ENCODE peak calls at places on chromosomes 2 and 18, in nine cellular contexts. H is GM13977, S is A673, G is endothelial cell, M is AG10803, P is esophagus squamous epithelium, V is AG09319, C is type B pancreatic cell, W is colonic mucosa. F is an unnamed sample.
A peak's percentile ranks its signal among the peaks of the same experiment; 100 is the strongest.

GRCh38 chr2:207762146-207762545 is 7.6 kb downstream of the FZD5 start:
- DNase-seq in S (no peak), P (no peak), G (no peak), C (no peak), H (no peak), V (no peak), M (no peak), W (no peak), F (no peak)

GRCh38 chr18:12883003-12883683 is 894 bp downstream of the PTPN2 start:
- DNase-seq in W (peak; percentile 32), C (no peak), V (no peak), S (no peak), P (no peak), G (peak; percentile 41), M (no peak), H (no peak), F (no peak)

GRCh38 chr2:191050640-191050987 is 36.6 kb upstream of the STAT1 start:
- DNase-seq in C (no peak), S (no peak), H (no peak), M (peak; percentile 97), P (no peak), V (peak; percentile 56), W (no peak), G (no peak), F (peak; percentile 86)

GRCh38 chr2:27710640-27711430 is 47.1 kb downstream of the SLC4A1AP start:
- DNase-seq in V (no peak), C (no peak), M (no peak), P (no peak), W (no peak), H (no peak), G (no peak), S (peak; percentile 28), F (no peak)

GRCh38 chr2:39119732-39120520 is 925 bp downstream of the SOS1 start:
- DNase-seq in C (peak; percentile 77), V (no peak), P (no peak), M (peak; percentile 50), W (peak; percentile 62), G (peak; percentile 54), H (peak; percentile 86), S (peak; percentile 57), F (no peak)

GRCh38 chr2:191631754-191632153 is 46.2 kb upstream of the NABP1 start:
- DNase-seq in G (no peak), H (no peak), C (no peak), M (peak; percentile 73), V (no peak), S (peak; percentile 71), P (no peak), W (no peak), F (no peak)

GRCh38 chr2:48380989-48381625 is 148.8 kb upstream of the STON1 start:
- DNase-seq in P (no peak), M (no peak), W (no peak), C (no peak), S (no peak), V (no peak), H (no peak), G (no peak), F (no peak)

GRCh38 chr2:11493282-11493681 is 27.3 kb upstream of the E2F6 start:
- DNase-seq in G (no peak), V (no peak), W (no peak), H (no peak), S (no peak), M (no peak), C (peak; percentile 10), P (no peak), F (no peak)

DNA sequence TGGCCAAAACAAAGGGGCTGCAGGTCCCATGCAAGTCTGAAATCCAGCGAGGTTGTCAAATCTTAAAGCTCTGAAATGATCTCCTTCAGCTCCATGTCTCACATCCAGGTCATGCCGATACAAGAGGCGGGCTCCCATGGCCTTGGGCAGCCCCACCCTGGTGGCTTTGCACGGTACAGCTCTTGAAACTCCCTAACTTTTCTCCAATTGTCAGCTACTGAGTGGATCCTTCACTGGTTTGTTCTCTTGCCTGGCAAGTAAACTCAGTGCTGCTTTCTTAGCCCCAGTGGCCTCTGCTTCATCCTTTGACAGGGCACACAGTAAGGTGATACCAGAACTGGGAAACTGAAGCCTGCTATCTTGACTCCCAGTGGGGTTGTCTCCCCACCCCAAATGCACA is 26.3 kb downstream of the SERPINB13 start:
- DNase-seq in V (no peak), W (no peak), C (no peak), H (no peak), M (no peak), P (no peak), S (no peak), G (no peak), F (no peak)
- TF ChIP-seq CTCF in V (no peak), W (no peak), C (no peak), H (no peak), M (no peak), P (no peak), S (no peak), G (no peak), F (no peak)

GRCh38 chr18:52716926-52717325 is 376.9 kb downstream of the DCC start:
- DNase-seq in P (no peak), C (no peak), H (no peak), S (no peak), W (peak; percentile 54), M (peak; percentile 22), V (no peak), G (peak; percentile 4), F (no peak)
- TF ChIP-seq CTCF in P (no peak), C (peak; percentile 60), H (no peak), S (no peak), W (peak; percentile 36), M (peak; percentile 32), V (no peak), G (no peak), F (no peak)

DNA sequence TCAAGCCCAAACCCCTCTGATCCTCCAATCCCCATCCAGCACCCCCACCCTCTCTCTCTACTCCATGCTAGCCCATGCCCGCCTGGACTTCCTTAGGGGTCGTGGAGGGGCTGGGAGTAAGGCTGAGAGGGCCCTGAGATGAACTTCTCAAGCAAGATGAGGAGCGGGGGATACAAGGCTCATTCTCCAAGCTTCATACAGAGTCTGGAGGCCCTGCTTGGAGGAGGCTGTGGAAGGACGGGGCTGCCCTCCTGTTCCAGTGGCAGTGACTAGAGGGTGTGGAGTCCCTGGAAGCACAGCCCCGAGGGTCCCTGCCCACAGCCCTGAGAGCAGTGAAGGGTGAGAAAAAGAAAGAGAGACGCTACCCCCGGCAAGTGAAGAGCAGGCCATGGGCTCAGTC is 45.6 kb downstream of the EMX1 start:
- DNase-seq in S (no peak), C (no peak), W (no peak), P (no peak), M (no peak), V (no peak), H (no peak), G (no peak), F (no peak)
- TF ChIP-seq CTCF in S (no peak), C (no peak), W (no peak), P (no peak), M (no peak), V (no peak), H (no peak), G (no peak), F (no peak)

GRCh38 chr2:217477583-217477982 is 525.2 kb downstream of the TNS1 start:
- DNase-seq in S (no peak), H (no peak), W (no peak), C (no peak), G (no peak), V (no peak), P (no peak), M (no peak), F (no peak)
- TF ChIP-seq CTCF in S (no peak), H (no peak), W (no peak), C (no peak), G (no peak), V (no peak), P (no peak), M (no peak), F (no peak)

GRCh38 chr2:16184945-16185660 is 244.8 kb downstream of the MYCN start:
- DNase-seq in C (no peak), H (no peak), P (no peak), V (no peak), S (no peak), W (no peak), G (no peak), M (no peak), F (no peak)

GRCh38 chr2:16184341-16184890 is 244.1 kb downstream of the MYCN start:
- DNase-seq in P (no peak), C (no peak), M (no peak), V (no peak), G (no peak), S (no peak), H (no peak), W (no peak), F (no peak)

GRCh38 chr2:16186661-16187516 is 246.5 kb downstream of the MYCN start:
- DNase-seq in V (no peak), P (no peak), C (no peak), W (no peak), G (no peak), S (no peak), H (no peak), M (no peak), F (no peak)

GRCh38 chr2:16187517-16187887 is 247.2 kb downstream of the MYCN start:
- DNase-seq in W (no peak), H (no peak), M (no peak), V (no peak), P (no peak), C (no peak), G (no peak), S (no peak), F (no peak)

GRCh38 chr2:16185671-16186391 is 245.5 kb downstream of the MYCN start:
- DNase-seq in W (no peak), V (no peak), G (no peak), S (no peak), H (no peak), M (no peak), C (no peak), P (no peak), F (no peak)
- TF ChIP-seq CTCF in W (no peak), V (no peak), G (no peak), S (no peak), H (no peak), M (no peak), C (no peak), P (no peak), F (no peak)

DNA sequence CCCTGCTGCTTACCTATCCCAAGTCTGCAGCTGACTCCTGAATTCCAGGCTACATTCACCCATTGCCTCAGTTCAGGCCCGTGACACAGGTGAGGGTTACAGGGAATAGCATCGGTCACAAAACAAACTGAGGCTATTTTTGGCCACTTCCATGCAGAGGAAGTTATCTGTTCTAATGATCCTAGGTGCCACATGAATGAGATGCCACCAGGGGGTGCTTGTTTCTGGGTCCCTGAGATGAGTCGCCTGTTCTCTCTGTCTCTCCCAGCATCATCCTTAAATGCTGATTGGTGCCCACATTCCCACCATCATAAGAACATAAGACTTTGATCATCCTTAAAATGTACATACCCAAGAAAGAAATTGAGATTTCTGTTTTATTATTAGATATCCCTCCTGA is 119.0 kb upstream of the CELF4 start:
- DNase-seq in C (no peak), W (no peak), M (no peak), G (no peak), S (no peak), H (no peak), V (no peak), P (no peak), F (no peak)
- TF ChIP-seq CTCF in C (no peak), W (no peak), M (no peak), G (no peak), S (no peak), H (no peak), V (no peak), P (no peak), F (no peak)

GRCh38 chr2:145638675-145639074 is 1118.8 kb upstream of the ZEB2 start:
- DNase-seq in C (no peak), S (peak; percentile 6), G (peak; percentile 4), P (no peak), M (no peak), V (no peak), H (peak; percentile 3), W (no peak), F (no peak)
- TF ChIP-seq CTCF in C (peak; percentile 67), S (peak; percentile 8), G (peak; percentile 37), P (no peak), M (no peak), V (no peak), H (no peak), W (no peak), F (no peak)